ENCODE peak calls at places on chromosomes 3 and 15, in five cellular contexts. Y is endothelial cell, X is heart right ventricle, H is putamen, G is cardiac fibroblast. K is an unnamed sample.

GRCh38 chr15:75661041-75661778 is 13.5 kb downstream of the SNX33 start:
- DNase-seq in H (no peak), X (peak), G (peak), Y (no peak), K (no peak)

GRCh38 chr15:63923993-63924950 is 90.5 kb upstream of the HERC1 start:
- DNase-seq in X (no peak), H (no peak), G (no peak), Y (no peak), K (no peak)

GRCh38 chr3:16177962-16178627 is 3.6 kb downstream of the GALNT15 start:
- DNase-seq in G (peak), Y (peak), H (peak), X (peak), K (peak)

GRCh38 chr3:49025005-49025792 is 3.3 kb downstream of the NDUFAF3 start:
- DNase-seq in G (no peak), X (no peak), H (no peak), Y (no peak), K (no peak)

GRCh38 chr3:190064112-190064511 is 56.6 kb downstream of the P3H2 start:
- DNase-seq in Y (no peak), X (no peak), G (peak), H (no peak), K (peak)

GRCh38 chr3:65130782-65131181 is 443.0 kb upstream of the ADAMTS9 start:
- DNase-seq in G (peak), H (no peak), Y (no peak), X (no peak), K (no peak)

GRCh38 chr3:69085543-69086132 is 901 bp downstream of the ARL6IP5 start:
- DNase-seq in G (peak), Y (no peak), X (peak), H (peak), K (no peak)

GRCh38 chr3:133591271-133591742 is 17.8 kb downstream of the CDV3 start:
- DNase-seq in G (peak), Y (no peak), H (no peak), X (no peak), K (peak)

GRCh38 chr3:52216585-52217408 is 8.6 kb downstream of the TLR9 start:
- DNase-seq in H (no peak), Y (no peak), X (peak), G (peak), K (no peak)

GRCh38 chr15:99086327-99086667 is 18.6 kb upstream of the SYNM start:
- DNase-seq in G (no peak), Y (no peak), H (no peak), X (no peak), K (no peak)

GRCh38 chr15:40445411-40446055 is 4.8 kb downstream of the BAHD1 start:
- DNase-seq in X (no peak), G (peak), H (no peak), Y (no peak), K (no peak)

GRCh38 chr15:74785716-74786032 is 3.8 kb downstream of the CSK start:
- DNase-seq in X (no peak), H (no peak), G (no peak), Y (no peak), K (no peak)

GRCh38 chr3:126322181-126322967 is 34.8 kb downstream of the KLF15 start:
- DNase-seq in Y (no peak), H (no peak), G (no peak), X (no peak), K (no peak)

GRCh38 chr3:170222647-170223541 is 670 bp downstream of the PRKCI start:
- DNase-seq in Y (no peak), H (peak), X (no peak), G (peak), K (peak)